ENCODE peak calls at places on chromosomes 2 and 18, in five cellular contexts. One of them, this sample, is unnamed.

GRCh38 chr2:10079192-10079930 is 850 bp downstream of the CYS1 start:
- DNase-seq in body of pancreas: peak
- DNase-seq in NCI-H1092 treated with DMSO at 0.1 percent for 48 hours: no peak
- DNase-seq in AG08395: peak
- DNase-seq in T-helper 9 cell: no peak
- DNase-seq in this sample: peak

GRCh38 chr18:46672062-46672970 is 15.3 kb upstream of the LOXHD1 start:
- DNase-seq in body of pancreas: no peak
- DNase-seq in NCI-H1092 treated with DMSO at 0.1 percent for 48 hours: no peak
- DNase-seq in AG08395: peak
- DNase-seq in T-helper 9 cell: no peak
- DNase-seq in this sample: peak

GRCh38 chr18:78105611-78106010 is 856.0 kb downstream of the GALR1 start:
- DNase-seq in body of pancreas: no peak
- DNase-seq in NCI-H1092 treated with DMSO at 0.1 percent for 48 hours: no peak
- DNase-seq in AG08395: no peak
- DNase-seq in T-helper 9 cell: no peak
- DNase-seq in this sample: no peak

GRCh38 chr2:15841776-15842554 is 98.4 kb upstream of the MYCN start:
- DNase-seq in body of pancreas: no peak
- DNase-seq in NCI-H1092 treated with DMSO at 0.1 percent for 48 hours: no peak
- DNase-seq in AG08395: no peak
- DNase-seq in T-helper 9 cell: no peak
- DNase-seq in this sample: no peak

GRCh38 chr18:49023938-49024341 is 73.2 kb upstream of the SMAD7 start:
- DNase-seq in body of pancreas: no peak
- DNase-seq in NCI-H1092 treated with DMSO at 0.1 percent for 48 hours: no peak
- DNase-seq in AG08395: no peak
- DNase-seq in T-helper 9 cell: no peak
- DNase-seq in this sample: no peak

GRCh38 chr2:46462936-46463335 is 16.4 kb upstream of the TMEM247 start:
- DNase-seq in body of pancreas: no peak
- DNase-seq in NCI-H1092 treated with DMSO at 0.1 percent for 48 hours: no peak
- DNase-seq in AG08395: no peak
- DNase-seq in T-helper 9 cell: no peak
- DNase-seq in this sample: peak

GRCh38 chr2:121856358-121856757 is 100.9 kb downstream of the TSN start:
- DNase-seq in body of pancreas: no peak
- DNase-seq in NCI-H1092 treated with DMSO at 0.1 percent for 48 hours: no peak
- DNase-seq in AG08395: no peak
- DNase-seq in T-helper 9 cell: no peak
- DNase-seq in this sample: no peak

GRCh38 chr2:56534321-56534720 is 350.5 kb downstream of the CCDC85A start:
- DNase-seq in body of pancreas: no peak
- DNase-seq in NCI-H1092 treated with DMSO at 0.1 percent for 48 hours: no peak
- DNase-seq in AG08395: peak
- DNase-seq in T-helper 9 cell: no peak
- DNase-seq in this sample: peak

GRCh38 chr2:240295256-240296103 is 140.0 kb upstream of the GPC1 start:
- DNase-seq in body of pancreas: no peak
- DNase-seq in NCI-H1092 treated with DMSO at 0.1 percent for 48 hours: no peak
- DNase-seq in AG08395: no peak
- DNase-seq in T-helper 9 cell: no peak
- DNase-seq in this sample: no peak

GRCh38 chr2:31051213-31052185 is 86.7 kb downstream of the GALNT14 start:
- DNase-seq in body of pancreas: no peak
- DNase-seq in NCI-H1092 treated with DMSO at 0.1 percent for 48 hours: no peak
- DNase-seq in AG08395: no peak
- DNase-seq in T-helper 9 cell: no peak
- DNase-seq in this sample: no peak

GRCh38 chr2:121727950-121728349 is 8.7 kb downstream of the NIFK start:
- DNase-seq in body of pancreas: no peak
- DNase-seq in NCI-H1092 treated with DMSO at 0.1 percent for 48 hours: no peak
- DNase-seq in AG08395: no peak
- DNase-seq in T-helper 9 cell: no peak
- DNase-seq in this sample: no peak

GRCh38 chr2:16900405-16901025 is 234.9 kb upstream of the CYRIA start:
- DNase-seq in body of pancreas: peak
- DNase-seq in NCI-H1092 treated with DMSO at 0.1 percent for 48 hours: no peak
- DNase-seq in AG08395: no peak
- DNase-seq in T-helper 9 cell: no peak
- DNase-seq in this sample: no peak

GRCh38 chr2:8234757-8235374 is 447.0 kb upstream of the ID2 start:
- DNase-seq in body of pancreas: no peak
- DNase-seq in NCI-H1092 treated with DMSO at 0.1 percent for 48 hours: peak
- DNase-seq in AG08395: no peak
- DNase-seq in T-helper 9 cell: no peak
- DNase-seq in this sample: no peak

GRCh38 chr2:128493880-128494279 is 175.2 kb upstream of the HS6ST1 start:
- DNase-seq in body of pancreas: no peak
- DNase-seq in NCI-H1092 treated with DMSO at 0.1 percent for 48 hours: no peak
- DNase-seq in AG08395: no peak
- DNase-seq in T-helper 9 cell: no peak
- DNase-seq in this sample: no peak

GRCh38 chr2:128781888-128782385 is 463.3 kb upstream of the HS6ST1 start:
- DNase-seq in body of pancreas: no peak
- DNase-seq in NCI-H1092 treated with DMSO at 0.1 percent for 48 hours: no peak
- DNase-seq in AG08395: no peak
- DNase-seq in T-helper 9 cell: no peak
- DNase-seq in this sample: no peak

GRCh38 chr2:202609381-202610145 is 25.2 kb upstream of the FAM117B start:
- DNase-seq in body of pancreas: no peak
- DNase-seq in NCI-H1092 treated with DMSO at 0.1 percent for 48 hours: no peak
- DNase-seq in AG08395: peak
- DNase-seq in T-helper 9 cell: no peak
- DNase-seq in this sample: peak

GRCh38 chr18:74609535-74609934 is 11.9 kb downstream of the ZNF407 start:
- DNase-seq in body of pancreas: no peak
- DNase-seq in NCI-H1092 treated with DMSO at 0.1 percent for 48 hours: no peak
- DNase-seq in AG08395: peak
- DNase-seq in T-helper 9 cell: no peak
- DNase-seq in this sample: peak

GRCh38 chr2:73984203-73984921 is at the start of gene TET3:
- DNase-seq in body of pancreas: peak
- DNase-seq in NCI-H1092 treated with DMSO at 0.1 percent for 48 hours: no peak
- DNase-seq in AG08395: no peak
- DNase-seq in T-helper 9 cell: peak
- DNase-seq in this sample: no peak

GRCh38 chr2:237604960-237605359 is 14.4 kb upstream of the RAB17 start:
- DNase-seq in body of pancreas: peak
- DNase-seq in NCI-H1092 treated with DMSO at 0.1 percent for 48 hours: no peak
- DNase-seq in AG08395: peak
- DNase-seq in T-helper 9 cell: no peak
- DNase-seq in this sample: peak

GRCh38 chr2:179263460-179264237 is 983 bp downstream of the SESTD1 start:
- DNase-seq in body of pancreas: peak
- DNase-seq in NCI-H1092 treated with DMSO at 0.1 percent for 48 hours: peak
- DNase-seq in AG08395: peak
- DNase-seq in T-helper 9 cell: no peak
- DNase-seq in this sample: peak

GRCh38 chr2:102063948-102064678 is 72.4 kb downstream of the IL1R2 start:
- DNase-seq in body of pancreas: peak
- DNase-seq in NCI-H1092 treated with DMSO at 0.1 percent for 48 hours: no peak
- DNase-seq in AG08395: peak
- DNase-seq in T-helper 9 cell: no peak
- DNase-seq in this sample: peak

GRCh38 chr18:58360324-58360723 is 268.6 kb downstream of the ALPK2 start:
- DNase-seq in body of pancreas: no peak
- DNase-seq in NCI-H1092 treated with DMSO at 0.1 percent for 48 hours: no peak
- DNase-seq in AG08395: no peak
- DNase-seq in T-helper 9 cell: no peak
- DNase-seq in this sample: no peak

GRCh38 chr2:10009811-10010781 is 33.3 kb upstream of the KLF11 start:
- DNase-seq in body of pancreas: peak
- DNase-seq in NCI-H1092 treated with DMSO at 0.1 percent for 48 hours: no peak
- DNase-seq in AG08395: peak
- DNase-seq in T-helper 9 cell: no peak
- DNase-seq in this sample: peak

GRCh38 chr2:179226203-179226960 is 38.2 kb downstream of the SESTD1 start:
- DNase-seq in body of pancreas: peak
- DNase-seq in NCI-H1092 treated with DMSO at 0.1 percent for 48 hours: peak
- DNase-seq in AG08395: no peak
- DNase-seq in T-helper 9 cell: no peak
- DNase-seq in this sample: no peak

GRCh38 chr2:127139766-127140165 is 32.8 kb upstream of the BIN1 start:
- DNase-seq in body of pancreas: no peak
- DNase-seq in NCI-H1092 treated with DMSO at 0.1 percent for 48 hours: no peak
- DNase-seq in AG08395: no peak
- DNase-seq in T-helper 9 cell: no peak
- DNase-seq in this sample: no peak

GRCh38 chr2:42959148-42959992 is 167.0 kb upstream of the HAAO start:
- DNase-seq in body of pancreas: no peak
- DNase-seq in NCI-H1092 treated with DMSO at 0.1 percent for 48 hours: no peak
- DNase-seq in AG08395: no peak
- DNase-seq in T-helper 9 cell: no peak
- DNase-seq in this sample: peak

GRCh38 chr2:62195421-62196277 is at the start of gene B3GNT2:
- DNase-seq in body of pancreas: peak
- DNase-seq in NCI-H1092 treated with DMSO at 0.1 percent for 48 hours: peak
- DNase-seq in AG08395: peak
- DNase-seq in T-helper 9 cell: peak
- DNase-seq in this sample: peak

GRCh38 chr2:226673314-226673723 is 126.3 kb downstream of the IRS1 start:
- DNase-seq in body of pancreas: no peak
- DNase-seq in NCI-H1092 treated with DMSO at 0.1 percent for 48 hours: no peak
- DNase-seq in AG08395: peak
- DNase-seq in T-helper 9 cell: no peak
- DNase-seq in this sample: peak

GRCh38 chr2:80269806-80270205 is 34.7 kb downstream of the LRRTM1 start:
- DNase-seq in body of pancreas: no peak
- DNase-seq in NCI-H1092 treated with DMSO at 0.1 percent for 48 hours: no peak
- DNase-seq in AG08395: no peak
- DNase-seq in T-helper 9 cell: no peak
- DNase-seq in this sample: no peak

This sample was measured in AG10803.